ENCODE peak calls at places on chromosomes 5 and 9, in five cellular contexts. Y is MM.1S; M is CD4-positive, CD25-positive, alpha-beta regulatory T cell; C is heart left ventricle; S is BJ. L is an unnamed sample.

GRCh38 chr9:14372437-14373318 is 58.7 kb upstream of the NFIB start:
- DNase-seq in S (no peak), M (no peak), C (peak; percentile 48), Y (no peak), L (no peak)

GRCh38 chr9:18906656-18907395 is 126.2 kb downstream of the SAXO1 start:
- DNase-seq in C (no peak), M (no peak), S (no peak), Y (no peak), L (no peak)

GRCh38 chr9:19074836-19075235 is 25.6 kb downstream of the RRAGA start:
- DNase-seq in C (no peak), Y (no peak), M (no peak), S (no peak), L (no peak)

GRCh38 chr5:67528953-67529352 is 332.4 kb upstream of the CD180 start:
- DNase-seq in C (no peak), S (no peak), M (no peak), Y (no peak), L (no peak)

GRCh38 chr5:125595095-125595494 is 828.1 kb upstream of the GRAMD2B start:
- DNase-seq in S (no peak), C (peak; percentile 72), Y (no peak), M (no peak), L (no peak)

GRCh38 chr5:75496026-75496425 is 15.4 kb downstream of the CERT1 start:
- DNase-seq in M (no peak), C (no peak), S (no peak), Y (no peak), L (no peak)

GRCh38 chr5:157464518-157465171 is 4.6 kb downstream of the NIPAL4 start:
- DNase-seq in S (peak; percentile 90), Y (no peak), M (peak; percentile 80), C (peak; percentile 44), L (no peak)

GRCh38 chr5:122774519-122774860 is 390 bp upstream of the SNX2 start:
- DNase-seq in Y (no peak), C (no peak), S (no peak), M (no peak), L (no peak)

GRCh38 chr9:101311759-101312420 is 72.9 kb downstream of the BAAT start:
- DNase-seq in Y (peak; percentile 83), S (peak; percentile 16), M (peak; percentile 80), C (no peak), L (peak; percentile 51)

GRCh38 chr5:165576678-165577275 is 2071.4 kb downstream of the MAT2B start:
- DNase-seq in Y (no peak), M (no peak), C (no peak), S (no peak), L (no peak)

GRCh38 chr9:134837529-134837928 is 43.1 kb upstream of the FCN2 start:
- DNase-seq in C (no peak), M (no peak), S (no peak), Y (no peak), L (no peak)

GRCh38 chr9:88458716-88459115 is 70.5 kb downstream of the SPIN1 start:
- DNase-seq in S (peak; percentile 87), M (no peak), C (no peak), Y (no peak), L (no peak)

GRCh38 chr9:34454571-34455065 is 3.8 kb downstream of the FAM219A start:
- DNase-seq in M (peak; percentile 28), C (peak; percentile 59), S (no peak), Y (no peak), L (no peak)

GRCh38 chr5:89930591-89931383 is 478.8 kb downstream of the CETN3 start:
- DNase-seq in Y (peak; percentile 48), M (no peak), S (peak; percentile 44), C (no peak), L (no peak)

GRCh38 chr5:11012295-11012694 is 251.3 kb upstream of the DAP start:
- DNase-seq in M (no peak), Y (no peak), C (peak; percentile 60), S (no peak), L (no peak)

GRCh38 chr5:169803077-169803981 is 166.3 kb downstream of the DOCK2 start:
- DNase-seq in S (peak; percentile 89), C (peak; percentile 55), M (no peak), Y (no peak), L (no peak)

DNA sequence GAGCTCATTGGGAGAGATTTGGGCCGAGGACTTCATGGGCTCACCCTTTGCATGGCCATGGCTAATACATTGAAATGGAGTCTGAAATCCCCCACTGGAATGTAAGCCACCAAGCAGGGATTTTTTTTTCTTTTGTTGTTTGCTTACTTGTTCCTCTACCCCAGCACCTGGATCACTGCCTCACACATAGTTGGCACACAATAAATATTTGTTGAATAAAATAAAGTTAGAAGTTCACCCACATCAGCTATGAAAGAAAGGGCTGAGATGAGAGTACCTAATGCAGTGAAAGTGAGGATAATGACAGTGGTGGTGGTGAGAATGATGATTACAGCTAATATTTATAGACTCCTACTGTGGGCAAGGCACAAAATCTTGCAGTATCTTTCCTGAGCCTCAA is 98.1 kb upstream of the ANXA1 start:
- DNase-seq in M (no peak), C (no peak), Y (no peak), S (no peak), L (no peak)
- H3K36me3 ChIP-seq in M (no peaks in the 10 kb centered on the region), C (no peaks in the 10 kb centered on the region), Y (no peaks in the 10 kb centered on the region), S (no peaks in the 10 kb centered on the region), L (no peaks in the 10 kb centered on the region)

DNA sequence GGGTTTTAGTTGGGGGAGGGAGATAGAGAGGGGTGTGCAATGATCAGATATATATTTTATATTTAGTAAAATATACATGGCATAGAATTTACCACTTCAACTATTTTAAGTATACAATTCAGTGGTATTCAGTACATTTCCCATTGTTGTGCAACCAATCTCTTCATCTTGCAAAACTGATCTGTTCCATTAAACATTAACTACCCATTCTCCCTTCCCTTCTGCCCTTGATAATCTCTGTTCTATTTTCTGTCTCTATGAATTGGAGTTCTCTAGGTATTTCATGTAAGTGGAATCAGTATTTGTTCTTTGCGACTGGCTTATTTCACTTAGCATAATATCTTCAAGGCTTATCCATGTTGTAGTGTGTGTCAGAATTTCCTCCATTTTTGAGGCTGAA is 38.6 kb downstream of the TGFBI start:
- DNase-seq in Y (no peak), M (no peak), C (no peak), S (no peak), L (no peak)
- H3K36me3 ChIP-seq in Y (no peaks in the 10 kb centered on the region), M (no peaks in the 10 kb centered on the region), C (no peaks in the 10 kb centered on the region), S (peaks cover 17% of the 10 kb centered on the region), L (no peaks in the 10 kb centered on the region)

GRCh38 chr5:69046375-69046957 is 47.3 kb upstream of the SLC30A5 start:
- DNase-seq in C (no peak), S (no peak), M (peak; percentile 11), Y (peak; percentile 22), L (no peak)

GRCh38 chr5:69049151-69049550 is 44.7 kb upstream of the SLC30A5 start:
- DNase-seq in Y (no peak), S (no peak), C (no peak), M (no peak), L (no peak)

GRCh38 chr5:69049796-69050195 is 44.0 kb upstream of the SLC30A5 start:
- DNase-seq in S (no peak), C (no peak), Y (no peak), M (no peak), L (no peak)

GRCh38 chr5:69050214-69050613 is 43.6 kb upstream of the SLC30A5 start:
- DNase-seq in C (no peak), Y (no peak), M (no peak), S (no peak), L (no peak)

DNA sequence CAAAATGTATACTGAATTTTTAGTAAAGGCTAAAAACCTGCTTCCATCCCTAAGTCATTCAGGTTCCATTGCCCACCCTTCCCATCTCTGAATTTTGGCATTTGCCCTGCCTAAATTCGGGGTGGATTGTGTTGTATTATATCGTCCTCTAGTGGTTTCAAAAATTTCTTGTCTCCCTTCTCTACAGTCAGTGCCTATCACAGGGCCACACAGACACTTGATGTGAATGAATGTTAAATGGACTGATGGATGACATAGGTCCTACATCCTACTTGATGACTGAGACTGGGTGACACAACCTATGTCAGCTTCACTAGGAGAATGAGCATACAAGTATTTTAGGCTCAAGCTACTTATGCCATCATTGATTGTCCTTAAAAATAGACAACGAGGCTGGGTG is 45.6 kb upstream of the SLC30A5 start:
- DNase-seq in S (no peak), M (peak; percentile 5), C (no peak), Y (peak; percentile 17), L (no peak)
- H3K36me3 ChIP-seq in S (no peaks in the 10 kb centered on the region), M (no peaks in the 10 kb centered on the region), C (no peaks in the 10 kb centered on the region), Y (no peaks in the 10 kb centered on the region), L (no peaks in the 10 kb centered on the region)

GRCh38 chr9:93009337-93010015 is 49.0 kb upstream of the SUSD3 start:
- DNase-seq in S (no peak), Y (no peak), C (no peak), M (no peak), L (no peak)
- H3K36me3 ChIP-seq in S (no peaks in the 10 kb centered on the region), Y (no peaks in the 10 kb centered on the region), C (no peaks in the 10 kb centered on the region), M (peaks cover 83% of the 10 kb centered on the region), L (peaks cover 76% of the 10 kb centered on the region)

GRCh38 chr9:36928210-36928609 is 105.9 kb downstream of the PAX5 start:
- DNase-seq in Y (no peak), C (no peak), S (no peak), M (no peak), L (no peak)

GRCh38 chr9:36925033-36925432 is 109.0 kb downstream of the PAX5 start:
- DNase-seq in S (no peak), Y (no peak), C (no peak), M (no peak), L (no peak)

GRCh38 chr9:36923025-36923625 is 110.9 kb downstream of the PAX5 start:
- DNase-seq in Y (no peak), M (no peak), C (no peak), S (no peak), L (no peak)

GRCh38 chr9:36924071-36924470 is 110.0 kb downstream of the PAX5 start:
- DNase-seq in C (no peak), S (peak; percentile 23), Y (peak; percentile 27), M (peak; percentile 29), L (no peak)

GRCh38 chr9:36922548-36922947 is 111.5 kb downstream of the PAX5 start:
- DNase-seq in C (no peak), S (no peak), M (no peak), Y (no peak), L (no peak)
- H3K36me3 ChIP-seq in C (no peaks in the 10 kb centered on the region), S (no peaks in the 10 kb centered on the region), M (no peaks in the 10 kb centered on the region), Y (no peaks in the 10 kb centered on the region), L (no peaks in the 10 kb centered on the region)

L was measured in CD4-positive, alpha-beta memory T cell.